ENCODE peak calls at places on chromosomes 4 and X, in six cellular contexts. One of them, this sample, is unnamed.
A peak's percentile ranks its signal among the peaks of the same experiment; 100 is the strongest.

GRCh38 chr4:48557478-48557877 is 67.4 kb downstream of the ZAR1 start:
- DNase-seq in iPS DF 6.9: no peak
- DNase-seq in body of pancreas: no peak
- DNase-seq in heart right ventricle: no peak
- DNase-seq in tibial artery: no peak
- DNase-seq in Peyer's patch: no peak
- DNase-seq in this sample: no peak

GRCh38 chrX:15384304-15384703 is at the start of gene VEGFD:
- DNase-seq in iPS DF 6.9: no peak
- DNase-seq in body of pancreas: no peak
- DNase-seq in heart right ventricle: no peak
- DNase-seq in tibial artery: peak; percentile 19
- DNase-seq in Peyer's patch: no peak
- DNase-seq in this sample: no peak

GRCh38 chr4:127120706-127121105 is 512.1 kb upstream of the INTU start:
- DNase-seq in iPS DF 6.9: no peak
- DNase-seq in body of pancreas: no peak
- DNase-seq in heart right ventricle: no peak
- DNase-seq in tibial artery: no peak
- DNase-seq in Peyer's patch: no peak
- DNase-seq in this sample: no peak

GRCh38 chrX:109841869-109842579 is 109.0 kb upstream of the ACSL4 start:
- DNase-seq in iPS DF 6.9: no peak
- DNase-seq in body of pancreas: no peak
- DNase-seq in heart right ventricle: no peak
- DNase-seq in tibial artery: no peak
- DNase-seq in Peyer's patch: no peak
- DNase-seq in this sample: no peak

GRCh38 chrX:9873952-9874351 is 87.7 kb downstream of the SHROOM2 start:
- DNase-seq in iPS DF 6.9: no peak
- DNase-seq in body of pancreas: peak; percentile 16
- DNase-seq in heart right ventricle: no peak
- DNase-seq in tibial artery: peak; percentile 33
- DNase-seq in Peyer's patch: peak; percentile 60
- DNase-seq in this sample: no peak

GRCh38 chr4:139934786-139935330 is 219.1 kb downstream of the MAML3 start:
- DNase-seq in iPS DF 6.9: no peak
- DNase-seq in body of pancreas: no peak
- DNase-seq in heart right ventricle: no peak
- DNase-seq in tibial artery: no peak
- DNase-seq in Peyer's patch: no peak
- DNase-seq in this sample: no peak

GRCh38 chrX:120566817-120567216 is 6.1 kb upstream of the CUL4B start:
- DNase-seq in iPS DF 6.9: no peak
- DNase-seq in body of pancreas: peak; percentile 26
- DNase-seq in heart right ventricle: no peak
- DNase-seq in tibial artery: no peak
- DNase-seq in Peyer's patch: no peak
- DNase-seq in this sample: no peak

GRCh38 chrX:140933056-140933455 is 69.3 kb upstream of the SPANXB1 start:
- DNase-seq in iPS DF 6.9: no peak
- DNase-seq in body of pancreas: no peak
- DNase-seq in heart right ventricle: no peak
- DNase-seq in tibial artery: no peak
- DNase-seq in Peyer's patch: no peak
- DNase-seq in this sample: no peak

GRCh38 chrX:96566856-96567255 is 117.8 kb upstream of the DIAPH2 start:
- DNase-seq in iPS DF 6.9: no peak
- DNase-seq in body of pancreas: no peak
- DNase-seq in heart right ventricle: no peak
- DNase-seq in tibial artery: no peak
- DNase-seq in Peyer's patch: no peak
- DNase-seq in this sample: no peak

GRCh38 chr4:8188743-8189550 is 10.1 kb upstream of the SH3TC1 start:
- DNase-seq in iPS DF 6.9: no peak
- DNase-seq in body of pancreas: peak; percentile 56
- DNase-seq in heart right ventricle: peak; percentile 86
- DNase-seq in tibial artery: peak; percentile 45
- DNase-seq in Peyer's patch: no peak
- DNase-seq in this sample: peak; percentile 94

GRCh38 chrX:36867143-36867542 is 141.0 kb upstream of the FAM47C start:
- DNase-seq in iPS DF 6.9: no peak
- DNase-seq in body of pancreas: no peak
- DNase-seq in heart right ventricle: no peak
- DNase-seq in tibial artery: no peak
- DNase-seq in Peyer's patch: no peak
- DNase-seq in this sample: no peak

GRCh38 chrX:140572724-140573123 is 67.9 kb upstream of the SOX3 start:
- DNase-seq in iPS DF 6.9: peak; percentile 27
- DNase-seq in body of pancreas: peak; percentile 23
- DNase-seq in heart right ventricle: no peak
- DNase-seq in tibial artery: peak; percentile 22
- DNase-seq in Peyer's patch: peak; percentile 56
- DNase-seq in this sample: no peak

GRCh38 chr4:121822796-121823504 is 733 bp downstream of the CCNA2 start:
- DNase-seq in iPS DF 6.9: no peak
- DNase-seq in body of pancreas: peak; percentile 34
- DNase-seq in heart right ventricle: no peak
- DNase-seq in tibial artery: peak; percentile 22
- DNase-seq in Peyer's patch: peak; percentile 47
- DNase-seq in this sample: peak; percentile 61

GRCh38 chr4:119489305-119489704 is 139.3 kb downstream of the PDE5A start:
- DNase-seq in iPS DF 6.9: no peak
- DNase-seq in body of pancreas: no peak
- DNase-seq in heart right ventricle: no peak
- DNase-seq in tibial artery: no peak
- DNase-seq in Peyer's patch: no peak
- DNase-seq in this sample: no peak

GRCh38 chr4:87807402-87807801 is 8.0 kb downstream of the IBSP start:
- DNase-seq in iPS DF 6.9: no peak
- DNase-seq in body of pancreas: no peak
- DNase-seq in heart right ventricle: no peak
- DNase-seq in tibial artery: no peak
- DNase-seq in Peyer's patch: no peak
- DNase-seq in this sample: no peak

GRCh38 chr4:157992038-157992706 is 180.7 kb downstream of the GASK1B start:
- DNase-seq in iPS DF 6.9: peak; percentile 31
- DNase-seq in body of pancreas: peak; percentile 38
- DNase-seq in heart right ventricle: no peak
- DNase-seq in tibial artery: no peak
- DNase-seq in Peyer's patch: no peak
- DNase-seq in this sample: no peak

GRCh38 chr4:48445704-48446103 is 37.4 kb upstream of the SLC10A4 start:
- DNase-seq in iPS DF 6.9: no peak
- DNase-seq in body of pancreas: no peak
- DNase-seq in heart right ventricle: no peak
- DNase-seq in tibial artery: no peak
- DNase-seq in Peyer's patch: no peak
- DNase-seq in this sample: no peak

GRCh38 chr4:150853882-150854281 is 161.2 kb downstream of the LRBA start:
- DNase-seq in iPS DF 6.9: no peak
- DNase-seq in body of pancreas: no peak
- DNase-seq in heart right ventricle: no peak
- DNase-seq in tibial artery: no peak
- DNase-seq in Peyer's patch: no peak
- DNase-seq in this sample: no peak

GRCh38 chrX:39755152-39756032 is 342.4 kb downstream of the BCOR start:
- DNase-seq in iPS DF 6.9: no peak
- DNase-seq in body of pancreas: peak; percentile 65
- DNase-seq in heart right ventricle: peak; percentile 77
- DNase-seq in tibial artery: peak; percentile 88
- DNase-seq in Peyer's patch: peak; percentile 82
- DNase-seq in this sample: peak; percentile 94

GRCh38 chr4:78667764-78668163 is 108.4 kb upstream of the BMP2K start:
- DNase-seq in iPS DF 6.9: no peak
- DNase-seq in body of pancreas: no peak
- DNase-seq in heart right ventricle: no peak
- DNase-seq in tibial artery: no peak
- DNase-seq in Peyer's patch: no peak
- DNase-seq in this sample: no peak

GRCh38 chr4:6348408-6348807 is 78.8 kb downstream of the WFS1 start:
- DNase-seq in iPS DF 6.9: no peak
- DNase-seq in body of pancreas: no peak
- DNase-seq in heart right ventricle: no peak
- DNase-seq in tibial artery: no peak
- DNase-seq in Peyer's patch: no peak
- DNase-seq in this sample: no peak

GRCh38 chr4:65943076-65943475 is 272.8 kb upstream of the EPHA5 start:
- DNase-seq in iPS DF 6.9: peak; percentile 89
- DNase-seq in body of pancreas: no peak
- DNase-seq in heart right ventricle: no peak
- DNase-seq in tibial artery: no peak
- DNase-seq in Peyer's patch: no peak
- DNase-seq in this sample: no peak

GRCh38 chrX:18309401-18309800 is 45.1 kb downstream of the SCML2 start:
- DNase-seq in iPS DF 6.9: no peak
- DNase-seq in body of pancreas: no peak
- DNase-seq in heart right ventricle: no peak
- DNase-seq in tibial artery: no peak
- DNase-seq in Peyer's patch: no peak
- DNase-seq in this sample: no peak

GRCh38 chrX:45006002-45006800 is 133.2 kb downstream of the KDM6A start:
- DNase-seq in iPS DF 6.9: no peak
- DNase-seq in body of pancreas: no peak
- DNase-seq in heart right ventricle: no peak
- DNase-seq in tibial artery: no peak
- DNase-seq in Peyer's patch: peak; percentile 53
- DNase-seq in this sample: no peak

GRCh38 chrX:153726286-153727107 is 1.8 kb downstream of the ABCD1 start:
- DNase-seq in iPS DF 6.9: no peak
- DNase-seq in body of pancreas: peak; percentile 52
- DNase-seq in heart right ventricle: peak; percentile 67
- DNase-seq in tibial artery: peak; percentile 64
- DNase-seq in Peyer's patch: peak; percentile 87
- DNase-seq in this sample: peak; percentile 88

DNA sequence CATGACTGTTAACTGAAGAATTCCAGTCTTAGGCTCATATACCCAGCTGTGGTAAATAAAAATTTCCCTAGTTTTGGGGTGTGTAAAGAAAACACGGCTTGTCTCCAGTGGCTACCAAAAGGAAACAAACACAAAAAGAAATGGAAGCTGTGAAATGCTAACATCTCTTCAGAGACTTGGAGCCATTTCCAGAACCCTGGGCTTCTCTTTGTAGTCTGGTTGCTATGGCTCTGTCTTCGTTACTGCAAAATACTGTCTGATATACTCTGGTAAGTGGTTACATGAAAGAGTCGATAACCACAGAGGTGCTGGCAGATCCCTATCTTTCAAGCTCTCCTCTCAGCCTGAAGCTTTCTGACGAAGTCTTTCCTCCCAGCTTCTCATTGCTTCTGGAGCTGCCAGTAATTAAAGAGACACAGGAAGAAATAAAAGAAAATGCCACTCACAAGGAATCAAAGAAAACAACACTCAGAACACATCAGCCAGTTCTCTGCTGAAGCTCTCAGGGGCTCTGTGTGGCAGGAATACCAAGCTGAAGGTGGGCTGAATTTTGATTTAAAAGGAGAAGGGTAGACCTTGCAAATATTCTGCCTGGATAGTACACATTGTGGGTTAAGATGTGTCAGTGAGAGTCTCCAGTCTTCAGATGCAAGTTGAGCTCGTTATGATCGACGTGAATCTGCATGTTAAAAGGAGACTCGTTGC is 107.5 kb upstream of the FAM9C start:
- DNase-seq in iPS DF 6.9: no peak
- DNase-seq in body of pancreas: no peak
- DNase-seq in heart right ventricle: no peak
- DNase-seq in tibial artery: no peak
- DNase-seq in Peyer's patch: no peak
- DNase-seq in this sample: no peak
- H3K4me3 ChIP-seq in iPS DF 6.9: no peak overlapping the region
- H3K4me3 ChIP-seq in body of pancreas: no peak overlapping the region
- H3K4me3 ChIP-seq in heart right ventricle: no peak overlapping the region
- H3K4me3 ChIP-seq in tibial artery: no peak overlapping the region
- H3K4me3 ChIP-seq in Peyer's patch: no peak overlapping the region
- H3K4me3 ChIP-seq in this sample: peak overlapping the region; percentile 35

DNA sequence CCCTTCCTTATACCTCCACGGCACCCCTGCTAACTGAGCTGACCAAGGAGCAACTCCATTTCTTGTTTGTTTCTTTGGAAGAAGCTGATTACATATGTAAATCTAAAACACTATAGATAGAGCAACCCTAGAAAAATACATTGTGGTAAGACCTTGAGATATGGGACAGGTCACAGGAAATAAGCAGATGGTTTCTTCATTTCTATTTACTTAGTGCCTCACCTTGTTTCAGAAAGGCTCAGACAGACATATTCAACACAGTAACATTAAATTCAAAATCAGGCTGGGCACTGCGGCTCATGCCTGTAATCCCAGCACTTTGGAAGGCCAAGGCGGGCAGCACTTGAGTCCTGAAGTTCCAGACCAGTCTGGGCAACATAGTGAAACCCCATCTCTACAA is 47.3 kb downstream of the IRF2 start:
- DNase-seq in iPS DF 6.9: no peak
- DNase-seq in body of pancreas: no peak
- DNase-seq in heart right ventricle: no peak
- DNase-seq in tibial artery: no peak
- DNase-seq in Peyer's patch: no peak
- DNase-seq in this sample: no peak
- H3K4me1 ChIP-seq in iPS DF 6.9: no peaks in the 10 kb centered on the region
- H3K4me1 ChIP-seq in body of pancreas: peaks cover 18% of the 10 kb centered on the region
- H3K4me1 ChIP-seq in heart right ventricle: peaks cover 6% of the 10 kb centered on the region
- H3K4me1 ChIP-seq in tibial artery: no peaks in the 10 kb centered on the region
- H3K4me1 ChIP-seq in Peyer's patch: no peaks in the 10 kb centered on the region
- H3K4me1 ChIP-seq in this sample: peaks cover 12% of the 10 kb centered on the region

GRCh38 chrX:23616361-23616760 is 50.9 kb upstream of the PRDX4 start:
- DNase-seq in iPS DF 6.9: no peak
- DNase-seq in body of pancreas: no peak
- DNase-seq in heart right ventricle: no peak
- DNase-seq in tibial artery: no peak
- DNase-seq in Peyer's patch: no peak
- DNase-seq in this sample: no peak

GRCh38 chrX:23610491-23610890 is 56.8 kb upstream of the PRDX4 start:
- DNase-seq in iPS DF 6.9: no peak
- DNase-seq in body of pancreas: no peak
- DNase-seq in heart right ventricle: no peak
- DNase-seq in tibial artery: no peak
- DNase-seq in Peyer's patch: no peak
- DNase-seq in this sample: no peak

DNA sequence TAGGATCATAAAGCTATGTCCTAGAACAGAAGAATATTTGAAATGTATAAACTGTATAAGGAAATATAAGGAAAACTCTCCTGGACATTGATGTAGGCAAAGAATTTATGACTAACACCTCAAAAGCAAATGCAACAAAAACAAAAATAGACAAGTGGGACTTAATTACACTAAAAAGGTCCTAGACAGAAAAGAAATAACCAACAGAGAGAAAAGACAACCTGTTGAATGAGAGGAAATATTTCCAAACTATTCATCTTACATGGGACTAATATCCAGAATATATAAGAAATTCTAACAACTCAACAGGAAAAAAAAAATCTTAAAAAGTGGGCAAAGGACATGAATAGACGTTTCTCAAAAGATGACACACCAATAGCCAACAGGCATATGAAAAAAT is 54.4 kb upstream of the PRDX4 start:
- DNase-seq in iPS DF 6.9: no peak
- DNase-seq in body of pancreas: no peak
- DNase-seq in heart right ventricle: no peak
- DNase-seq in tibial artery: no peak
- DNase-seq in Peyer's patch: no peak
- DNase-seq in this sample: no peak
- H3K4me3 ChIP-seq in iPS DF 6.9: no peak overlapping the region
- H3K4me3 ChIP-seq in body of pancreas: no peak overlapping the region
- H3K4me3 ChIP-seq in heart right ventricle: no peak overlapping the region
- H3K4me3 ChIP-seq in tibial artery: no peak overlapping the region
- H3K4me3 ChIP-seq in Peyer's patch: no peak overlapping the region
- H3K4me3 ChIP-seq in this sample: no peak overlapping the region

GRCh38 chr4:1041936-1042330 is 30.5 kb downstream of the FGFRL1 start:
- DNase-seq in iPS DF 6.9: no peak
- DNase-seq in body of pancreas: no peak
- DNase-seq in heart right ventricle: no peak
- DNase-seq in tibial artery: no peak
- DNase-seq in Peyer's patch: no peak
- DNase-seq in this sample: peak; percentile 51
- H3K4me1 ChIP-seq in iPS DF 6.9: peaks cover 12% of the 10 kb centered on the region
- H3K4me1 ChIP-seq in body of pancreas: peaks cover 36% of the 10 kb centered on the region
- H3K4me1 ChIP-seq in heart right ventricle: peaks cover 2% of the 10 kb centered on the region
- H3K4me1 ChIP-seq in tibial artery: peaks cover 13% of the 10 kb centered on the region
- H3K4me1 ChIP-seq in Peyer's patch: no peaks in the 10 kb centered on the region
- H3K4me1 ChIP-seq in this sample: peaks cover 2% of the 10 kb centered on the region